ENCODE peak calls at places on chromosomes 3 and 15, in four cellular contexts. J is upper lobe of right lung, H is H1, M is pancreas. T is an unnamed sample. For H3K27me3, the result is how much of the 10 kb centered on the place peaks cover.

GRCh38 chr3:126850370-126851085 is 132.4 kb upstream of the PLXNA1 start:
- DNase-seq in J (peak), H (peak), M (peak), T (no peak)

GRCh38 chr3:69084326-69084667 is 440 bp upstream of the ARL6IP5 start:
- DNase-seq in J (no peak), H (no peak), M (no peak), T (no peak)

GRCh38 chr3:110752307-110752706 is 319.3 kb upstream of the NECTIN3 start:
- DNase-seq in J (no peak), H (no peak), M (no peak), T (no peak)

GRCh38 chr3:127052121-127052561 is 69.2 kb downstream of the PLXNA1 start:
- DNase-seq in J (peak), H (no peak), M (no peak), T (no peak)

GRCh38 chr3:64490180-64490579 is 197.6 kb downstream of the ADAMTS9 start:
- DNase-seq in J (no peak), H (no peak), M (no peak), T (no peak)

GRCh38 chr15:90000175-90000923 is 775 bp upstream of the ZNF710 start:
- DNase-seq in J (peak), H (no peak), M (peak), T (no peak)

GRCh38 chr3:13508496-13508895 is 28.4 kb downstream of the HDAC11 start:
- DNase-seq in J (peak), H (no peak), M (no peak), T (no peak)

GRCh38 chr3:16309558-16309957 is 44.5 kb downstream of the OXNAD1 start:
- DNase-seq in J (no peak), H (no peak), M (no peak), T (no peak)

GRCh38 chr3:181862502-181862901 is 150.8 kb downstream of the SOX2 start:
- DNase-seq in J (no peak), H (no peak), M (no peak), T (no peak)

GRCh38 chr3:119240582-119241434 is at the start of gene B4GALT4:
- DNase-seq in J (peak), H (peak), M (peak), T (peak)

GRCh38 chr15:51198701-51199253 is 104.1 kb upstream of the TNFAIP8L3 start:
- DNase-seq in J (no peak), H (no peak), M (no peak), T (no peak)

GRCh38 chr3:177201707-177202397 is 4.6 kb upstream of the TBL1XR1 start:
- DNase-seq in J (no peak), H (no peak), M (no peak), T (peak)

DNA sequence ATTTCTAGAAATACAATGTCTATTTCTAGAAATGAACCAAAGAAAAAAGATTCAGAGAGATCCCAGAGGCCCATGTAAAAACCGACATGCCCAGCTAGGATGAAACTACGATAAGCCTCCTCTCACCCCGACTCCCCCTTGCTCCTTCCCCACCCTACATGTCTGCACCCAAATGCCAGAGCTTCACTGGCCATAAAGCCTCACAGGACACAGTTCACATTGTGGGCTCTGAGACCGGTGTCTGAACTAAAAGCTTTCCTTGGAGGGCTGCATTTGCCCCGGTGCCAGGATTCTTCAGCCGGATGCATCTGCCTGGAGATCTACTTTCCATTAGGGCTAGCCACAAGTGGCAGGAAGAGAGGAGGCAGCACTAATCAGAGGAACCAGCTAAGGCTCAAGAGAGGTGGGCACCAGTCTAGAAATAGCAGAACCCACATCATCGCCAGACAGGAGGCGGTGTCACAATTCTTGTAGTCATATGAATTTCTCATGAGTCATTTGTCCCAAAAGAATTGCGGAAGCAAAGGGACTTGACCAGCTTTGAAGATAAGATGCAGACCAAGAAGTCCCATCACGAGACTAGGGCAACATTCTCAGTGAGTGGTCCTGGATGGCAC is 353.7 kb downstream of the NTRK3 start:
- DNase-seq in J (no peak), H (no peak), M (no peak), T (no peak)
- TF ChIP-seq CTCF in J (no peak), H (no peak), M (no peak), T (no peak)

DNA sequence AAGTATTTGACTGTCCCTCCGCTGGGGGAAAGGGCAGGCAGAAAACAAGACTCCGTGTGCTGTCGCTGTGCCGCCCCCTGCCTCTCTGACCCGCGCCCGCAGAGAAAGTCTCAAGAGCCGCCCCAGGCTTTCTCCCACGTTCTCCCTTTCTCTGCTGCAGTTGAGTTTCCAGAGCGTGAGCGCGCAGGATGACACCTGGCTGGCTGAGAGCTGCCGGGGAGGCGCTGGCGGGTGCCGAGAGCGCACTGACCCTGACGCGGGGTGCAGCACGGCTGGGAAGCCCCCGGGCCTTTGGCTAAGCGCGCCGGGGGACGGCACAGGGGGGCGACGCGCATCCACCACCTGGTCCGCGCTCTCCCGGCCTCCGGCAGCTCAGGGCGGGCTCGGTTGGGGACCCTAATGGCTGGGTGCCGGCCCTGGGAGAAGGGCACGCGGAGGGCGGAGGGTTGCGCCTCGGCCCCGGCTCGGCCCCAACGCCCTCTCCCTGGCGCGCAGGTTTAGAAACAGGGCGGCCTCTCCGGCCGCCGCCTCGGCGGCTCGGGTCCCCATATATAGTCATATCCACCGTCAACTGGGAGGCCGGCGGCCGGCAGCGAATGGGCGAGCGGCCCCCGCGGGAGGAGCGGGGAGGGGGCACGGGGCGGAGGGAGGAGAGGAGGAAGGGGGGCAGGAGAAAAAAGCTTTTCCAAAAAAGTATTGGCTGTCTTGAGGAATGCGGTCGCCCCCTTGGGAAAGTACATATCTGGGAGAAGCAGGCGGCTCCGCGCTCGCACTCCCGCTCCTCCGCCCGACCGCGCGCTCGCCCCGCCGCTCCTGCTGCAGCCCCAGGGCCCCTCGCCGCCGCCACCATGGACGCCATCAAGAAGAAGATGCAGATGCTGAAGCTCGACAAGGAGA is at the start of gene TPM1:
- DNase-seq in J (peak), H (no peak), M (peak), T (no peak)
- H3K27me3 ChIP-seq in J (under half), H (under half), M (under half), T (under half)

GRCh38 chr3:187737401-187738088 is 7.7 kb downstream of the BCL6 start:
- DNase-seq in J (peak), H (no peak), M (peak), T (peak)
- TF ChIP-seq CTCF in J (no peak), H (no peak), M (no peak), T (no peak)

GRCh38 chr3:50169232-50169631 is 14.1 kb downstream of the SEMA3F start:
- DNase-seq in J (no peak), H (no peak), M (no peak), T (no peak)
- H3K27me3 ChIP-seq in J (under half), H (under half), M (under half), T (under half)

DNA sequence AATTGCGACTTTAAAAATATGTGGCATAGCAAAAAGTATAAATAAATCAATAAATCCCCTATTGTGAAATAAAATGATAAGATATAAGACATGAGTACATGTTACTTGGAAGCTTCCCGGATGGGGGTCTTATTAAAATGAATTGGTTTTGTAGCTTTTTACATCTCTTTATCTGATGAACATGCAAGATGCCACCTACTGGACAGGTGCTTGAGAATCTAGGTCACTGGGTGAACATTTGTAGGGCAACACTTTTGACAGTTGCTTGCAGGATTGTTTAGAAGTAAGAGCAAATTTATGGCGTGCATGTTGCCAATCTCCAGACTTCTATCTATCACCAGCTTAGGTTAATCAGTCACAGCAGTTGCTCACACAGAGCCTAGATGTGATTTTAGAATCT is 362.7 kb upstream of the SUCLG2 start:
- DNase-seq in J (no peak), H (no peak), M (no peak), T (no peak)
- TF ChIP-seq CTCF in J (no peak), H (peak), M (no peak), T (no peak)

DNA sequence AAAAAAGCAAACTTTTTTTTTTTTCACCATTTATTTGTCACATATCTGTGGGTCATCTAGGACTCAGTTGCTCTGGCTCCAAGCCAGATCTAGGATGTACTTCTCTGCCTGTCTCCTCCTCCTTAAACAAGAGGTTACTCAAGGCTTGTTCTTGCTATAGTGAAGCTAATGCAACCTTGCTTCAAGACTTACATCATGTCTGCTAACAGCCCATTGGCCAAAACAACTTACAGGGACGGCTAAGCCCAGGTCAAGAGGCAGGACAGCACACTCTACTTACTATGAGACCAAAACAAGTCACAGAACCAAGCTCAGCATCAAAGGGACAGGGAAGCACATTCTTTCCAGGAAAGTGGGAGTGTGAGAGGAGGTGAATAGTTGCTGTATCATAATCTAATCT is 123.8 kb upstream of the BNIP2 start:
- DNase-seq in J (no peak), H (no peak), M (no peak), T (no peak)
- H3K27me3 ChIP-seq in J (under half), H (under half), M (under half), T (under half)

DNA sequence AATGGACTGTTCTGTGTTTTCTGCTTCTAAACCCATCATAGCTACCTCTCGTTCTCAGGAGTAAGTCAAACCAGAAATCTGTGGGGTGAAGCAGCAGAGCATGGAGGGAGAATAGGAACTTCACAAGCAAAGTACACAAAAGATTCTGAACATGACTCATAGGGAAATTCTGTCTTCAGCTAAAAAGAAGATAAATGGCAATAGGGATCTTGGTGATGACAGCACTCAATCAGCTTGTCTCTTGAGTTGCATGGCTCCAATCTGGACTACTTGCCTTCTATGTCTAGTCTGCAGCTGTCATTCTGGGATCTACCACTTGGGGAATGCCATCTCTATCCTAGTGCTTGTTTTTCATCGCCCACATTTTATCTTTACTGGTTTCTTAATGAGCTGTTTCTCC is 13.5 kb upstream of the GRAMD1C start:
- DNase-seq in J (no peak), H (no peak), M (no peak), T (no peak)
- TF ChIP-seq CTCF in J (peak), H (no peak), M (no peak), T (no peak)

T was measured in CD8-positive, alpha-beta T cell.